ENCODE peak calls at places on chromosomes 2 and 18, in four cellular contexts. One of them, this sample, is unnamed.

GRCh38 chr2:159168707-159169106 is 117.8 kb downstream of the WDSUB1 start:
- DNase-seq in tibial artery: no peak
- DNase-seq in hepatocyte: no peak
- DNase-seq in HepG2: no peak
- DNase-seq in this sample: no peak

GRCh38 chr18:35733419-35733818 is 151.9 kb downstream of the GALNT1 start:
- DNase-seq in tibial artery: no peak
- DNase-seq in hepatocyte: no peak
- DNase-seq in HepG2: no peak
- DNase-seq in this sample: no peak

GRCh38 chr2:219025637-219026585 is 15.4 kb downstream of the CFAP65 start:
- DNase-seq in tibial artery: no peak
- DNase-seq in hepatocyte: no peak
- DNase-seq in HepG2: no peak
- DNase-seq in this sample: no peak

GRCh38 chr2:224894356-224894755 is 147.9 kb downstream of the DOCK10 start:
- DNase-seq in tibial artery: no peak
- DNase-seq in hepatocyte: no peak
- DNase-seq in HepG2: no peak
- DNase-seq in this sample: no peak

GRCh38 chr2:26623541-26624497 is 17.3 kb downstream of the CIB4 start:
- DNase-seq in tibial artery: peak
- DNase-seq in hepatocyte: peak
- DNase-seq in HepG2: no peak
- DNase-seq in this sample: peak

GRCh38 chr2:100786297-100786658 is 33.7 kb upstream of the NPAS2 start:
- DNase-seq in tibial artery: peak
- DNase-seq in hepatocyte: no peak
- DNase-seq in HepG2: no peak
- DNase-seq in this sample: no peak

GRCh38 chr2:100200985-100201384 is 58.6 kb upstream of the AFF3 start:
- DNase-seq in tibial artery: no peak
- DNase-seq in hepatocyte: no peak
- DNase-seq in HepG2: no peak
- DNase-seq in this sample: no peak

GRCh38 chr2:55364189-55365055 is 55.2 kb downstream of the CCDC88A start:
- DNase-seq in tibial artery: peak
- DNase-seq in hepatocyte: no peak
- DNase-seq in HepG2: no peak
- DNase-seq in this sample: no peak

GRCh38 chr2:36461039-36461681 is 105.6 kb downstream of the CRIM1 start:
- DNase-seq in tibial artery: no peak
- DNase-seq in hepatocyte: peak
- DNase-seq in HepG2: peak
- DNase-seq in this sample: no peak

GRCh38 chr2:189426886-189427285 is 14.4 kb upstream of the WDR75 start:
- DNase-seq in tibial artery: no peak
- DNase-seq in hepatocyte: no peak
- DNase-seq in HepG2: no peak
- DNase-seq in this sample: no peak

GRCh38 chr2:71544919-71545571 is 91.7 kb downstream of the DYSF start:
- DNase-seq in tibial artery: peak
- DNase-seq in hepatocyte: no peak
- DNase-seq in HepG2: no peak
- DNase-seq in this sample: no peak

GRCh38 chr2:24175631-24176030 is 778 bp downstream of the FAM228A start:
- DNase-seq in tibial artery: no peak
- DNase-seq in hepatocyte: no peak
- DNase-seq in HepG2: no peak
- DNase-seq in this sample: no peak
- H3K4me3 ChIP-seq in tibial artery: no peak
- H3K4me3 ChIP-seq in hepatocyte: no peak
- H3K4me3 ChIP-seq in HepG2: no peak
- H3K4me3 ChIP-seq in this sample: no peak

GRCh38 chr2:119218478-119219064 is 5.1 kb upstream of the STEAP3 start:
- DNase-seq in tibial artery: no peak
- DNase-seq in hepatocyte: peak
- DNase-seq in HepG2: peak
- DNase-seq in this sample: peak

GRCh38 chr2:119216994-119217393 is 6.6 kb upstream of the STEAP3 start:
- DNase-seq in tibial artery: no peak
- DNase-seq in hepatocyte: no peak
- DNase-seq in HepG2: no peak
- DNase-seq in this sample: no peak

GRCh38 chr2:119219873-119220272 is 3.8 kb upstream of the STEAP3 start:
- DNase-seq in tibial artery: no peak
- DNase-seq in hepatocyte: no peak
- DNase-seq in HepG2: no peak
- DNase-seq in this sample: no peak

GRCh38 chr2:119212139-119212800 is 11.4 kb upstream of the STEAP3 start:
- DNase-seq in tibial artery: no peak
- DNase-seq in hepatocyte: no peak
- DNase-seq in HepG2: no peak
- DNase-seq in this sample: no peak

GRCh38 chr2:119214453-119214852 is 9.2 kb upstream of the STEAP3 start:
- DNase-seq in tibial artery: no peak
- DNase-seq in hepatocyte: no peak
- DNase-seq in HepG2: no peak
- DNase-seq in this sample: no peak
- TF ChIP-seq CTCF in tibial artery: no peak
- TF ChIP-seq CTCF in hepatocyte: no peak
- TF ChIP-seq CTCF in HepG2: no peak
- TF ChIP-seq CTCF in this sample: no peak

GRCh38 chr2:127423880-127424279 is 5.7 kb downstream of the PROC start:
- DNase-seq in tibial artery: no peak
- DNase-seq in hepatocyte: no peak
- DNase-seq in HepG2: no peak
- DNase-seq in this sample: no peak

GRCh38 chr2:127421871-127422618 is 3.8 kb downstream of the PROC start:
- DNase-seq in tibial artery: no peak
- DNase-seq in hepatocyte: no peak
- DNase-seq in HepG2: no peak
- DNase-seq in this sample: no peak

GRCh38 chr2:127424598-127425379 is 6.6 kb downstream of the PROC start:
- DNase-seq in tibial artery: no peak
- DNase-seq in hepatocyte: no peak
- DNase-seq in HepG2: no peak
- DNase-seq in this sample: no peak

GRCh38 chr2:127422631-127423475 is 4.6 kb downstream of the PROC start:
- DNase-seq in tibial artery: no peak
- DNase-seq in hepatocyte: peak
- DNase-seq in HepG2: no peak
- DNase-seq in this sample: peak

GRCh38 chr2:127423476-127423840 is 5.2 kb downstream of the PROC start:
- DNase-seq in tibial artery: no peak
- DNase-seq in hepatocyte: peak
- DNase-seq in HepG2: no peak
- DNase-seq in this sample: no peak
- H3K4me3 ChIP-seq in tibial artery: peak
- H3K4me3 ChIP-seq in hepatocyte: peak
- H3K4me3 ChIP-seq in HepG2: no peak
- H3K4me3 ChIP-seq in this sample: peak

GRCh38 chr18:46097378-46097852 is 681 bp downstream of the ATP5F1A start:
- DNase-seq in tibial artery: no peak
- DNase-seq in hepatocyte: no peak
- DNase-seq in HepG2: no peak
- DNase-seq in this sample: no peak

GRCh38 chr18:46099463-46099862 is 1.4 kb upstream of the ATP5F1A start:
- DNase-seq in tibial artery: no peak
- DNase-seq in hepatocyte: no peak
- DNase-seq in HepG2: no peak
- DNase-seq in this sample: no peak

GRCh38 chr18:46096651-46097300 is 1.3 kb downstream of the ATP5F1A start:
- DNase-seq in tibial artery: no peak
- DNase-seq in hepatocyte: no peak
- DNase-seq in HepG2: no peak
- DNase-seq in this sample: no peak

GRCh38 chr18:46098616-46098933 is 479 bp upstream of the ATP5F1A start:
- DNase-seq in tibial artery: no peak
- DNase-seq in hepatocyte: no peak
- DNase-seq in HepG2: no peak
- DNase-seq in this sample: no peak

DNA sequence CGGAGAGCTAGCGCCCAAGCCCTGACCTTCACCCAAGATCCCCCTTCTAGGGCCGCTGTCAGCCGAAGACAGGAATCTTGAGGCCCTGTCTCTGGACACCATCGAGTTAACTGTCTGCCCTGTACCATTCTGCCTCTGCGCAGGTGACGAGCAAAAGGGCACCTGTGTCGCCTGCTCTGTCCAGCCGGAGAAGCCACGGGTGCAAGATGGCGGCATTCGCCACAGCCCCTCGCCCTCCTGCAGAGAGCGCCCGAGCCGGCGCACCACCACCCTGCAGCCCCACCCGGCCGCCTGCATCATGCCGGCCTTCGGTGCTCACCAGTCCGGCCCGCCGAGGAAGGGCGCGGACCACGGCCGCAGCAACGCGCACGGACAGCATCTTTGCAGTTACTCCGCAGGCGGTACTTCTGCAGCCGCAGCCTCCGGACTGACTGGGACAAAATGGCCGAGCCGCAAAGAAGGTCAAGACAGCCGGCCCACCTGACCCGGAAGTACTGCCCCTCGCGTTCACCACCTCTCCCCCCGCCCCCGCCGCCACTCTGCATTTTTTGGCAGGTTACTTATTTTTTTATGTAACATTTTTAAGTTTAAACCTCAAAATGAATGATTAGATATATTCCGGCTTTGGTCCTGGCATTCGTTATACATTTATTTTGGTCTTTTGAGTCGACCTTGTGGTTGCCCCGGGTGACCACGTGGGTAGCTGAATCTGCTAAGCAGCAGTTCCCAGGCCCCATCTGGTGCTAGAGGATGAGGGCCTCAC is at the start of gene ATP5F1A:
- DNase-seq in tibial artery: peak
- DNase-seq in hepatocyte: peak
- DNase-seq in HepG2: peak
- DNase-seq in this sample: peak
- TF ChIP-seq CTCF in tibial artery: no peak
- TF ChIP-seq CTCF in hepatocyte: no peak
- TF ChIP-seq CTCF in HepG2: peak
- TF ChIP-seq CTCF in this sample: no peak

GRCh38 chr2:178843688-178844087 is 36.5 kb upstream of the TTN start:
- DNase-seq in tibial artery: no peak
- DNase-seq in hepatocyte: no peak
- DNase-seq in HepG2: no peak
- DNase-seq in this sample: no peak

GRCh38 chr2:178844690-178845089 is 37.5 kb upstream of the TTN start:
- DNase-seq in tibial artery: no peak
- DNase-seq in hepatocyte: no peak
- DNase-seq in HepG2: no peak
- DNase-seq in this sample: no peak

GRCh38 chr2:178846458-178846802 is 39.2 kb upstream of the TTN start:
- DNase-seq in tibial artery: no peak
- DNase-seq in hepatocyte: no peak
- DNase-seq in HepG2: no peak
- DNase-seq in this sample: no peak

GRCh38 chr2:178844269-178844668 is 37.0 kb upstream of the TTN start:
- DNase-seq in tibial artery: no peak
- DNase-seq in hepatocyte: no peak
- DNase-seq in HepG2: no peak
- DNase-seq in this sample: no peak

DNA sequence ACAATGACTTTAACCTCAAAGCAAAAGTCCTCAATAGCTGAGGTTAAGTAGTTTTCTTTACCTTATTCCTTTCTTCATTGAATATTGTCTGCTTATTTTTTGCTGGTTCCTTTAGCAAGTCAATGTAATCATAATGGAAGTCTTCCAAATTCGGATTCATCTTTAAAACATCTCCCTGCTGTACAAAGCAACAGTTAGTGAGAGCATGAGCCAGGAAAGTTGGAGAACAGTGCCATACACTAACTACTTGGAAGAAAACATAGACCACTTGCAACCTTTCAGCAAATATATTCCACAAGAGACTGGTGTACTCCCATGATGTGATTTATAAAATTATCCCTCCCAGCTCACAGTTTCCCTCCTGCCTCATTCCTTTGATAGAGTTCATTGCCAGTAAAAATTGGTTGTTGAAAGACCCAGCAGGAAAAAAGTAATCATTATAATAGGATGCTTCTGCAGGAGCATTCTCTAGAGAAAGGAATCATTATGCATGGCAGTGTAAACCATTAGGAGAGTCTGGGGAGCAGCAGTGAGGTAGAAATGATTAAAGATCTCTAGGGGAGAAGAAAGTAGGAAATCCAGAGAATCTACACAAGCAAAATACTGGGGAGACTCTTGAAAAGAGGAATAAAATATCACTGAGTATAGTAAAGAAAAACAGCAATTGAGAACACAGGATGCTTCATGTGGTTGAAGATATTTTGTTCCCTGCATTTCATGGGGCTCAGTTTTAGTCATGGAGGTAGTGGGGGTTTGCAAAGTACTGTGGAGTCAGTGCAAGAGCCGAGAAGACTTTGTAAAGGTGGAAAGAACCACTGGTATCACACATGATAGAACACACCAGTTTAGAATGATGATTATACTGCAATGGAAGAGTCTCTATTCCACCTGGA is 38.6 kb upstream of the TTN start:
- DNase-seq in tibial artery: no peak
- DNase-seq in hepatocyte: no peak
- DNase-seq in HepG2: no peak
- DNase-seq in this sample: no peak
- H3K4me3 ChIP-seq in tibial artery: no peak
- H3K4me3 ChIP-seq in hepatocyte: no peak
- H3K4me3 ChIP-seq in HepG2: no peak
- H3K4me3 ChIP-seq in this sample: no peak